ENCODE peak calls at places on chromosome 2, in six cellular contexts. Q is GM12891, S is HepG2, B is H1, A is GM12878, R is K562. X is an unnamed sample.

GRCh38 chr2:141957827-141958440 is 172.9 kb downstream of the LRP1B start:
- DNase-seq in B (no peak), A (no peak), Q (no peak), S (no peak), R (no peak), X (no peak)

GRCh38 chr2:241798081-241798630 is 10.8 kb upstream of the NEU4 start:
- DNase-seq in A (no peak), B (no peak), S (no peak), R (peak; percentile 22), Q (peak; percentile 17), X (no peak)

GRCh38 chr2:230416061-230416721 is at the start of gene SP100:
- DNase-seq in B (no peak), Q (peak; percentile 42), S (peak; percentile 80), R (peak; percentile 34), A (peak; percentile 81), X (peak; percentile 39)

GRCh38 chr2:44295636-44296359 is 20.5 kb downstream of the SLC3A1 start:
- DNase-seq in Q (no peak), A (no peak), S (peak; percentile 40), B (no peak), R (no peak), X (no peak)

GRCh38 chr2:39875182-39875913 is 96.3 kb upstream of the THUMPD2 start:
- DNase-seq in R (no peak), B (no peak), A (no peak), Q (no peak), S (no peak), X (no peak)

GRCh38 chr2:36516136-36516870 is 81.7 kb downstream of the FEZ2 start:
- DNase-seq in Q (no peak), S (no peak), B (no peak), R (no peak), A (no peak), X (no peak)

GRCh38 chr2:238816296-238816695 is 31.6 kb upstream of the TWIST2 start:
- DNase-seq in B (no peak), R (no peak), S (no peak), A (no peak), Q (no peak), X (no peak)

GRCh38 chr2:122980672-122981071 is 1044.4 kb upstream of the CNTNAP5 start:
- DNase-seq in Q (no peak), R (no peak), S (no peak), A (no peak), B (no peak), X (no peak)

GRCh38 chr2:72133721-72134407 is 13.8 kb downstream of the CYP26B1 start:
- DNase-seq in A (no peak), B (no peak), R (no peak), S (no peak), Q (no peak), X (no peak)

GRCh38 chr2:205930209-205930608 is 155.8 kb downstream of the INO80D start:
- DNase-seq in Q (no peak), B (no peak), S (no peak), R (no peak), A (no peak), X (no peak)

GRCh38 chr2:95053543-95053942 is 28.0 kb downstream of the MAL start:
- DNase-seq in S (peak; percentile 33), Q (no peak), A (no peak), B (peak; percentile 31), R (no peak), X (no peak)

GRCh38 chr2:187431911-187432310 is 16.1 kb downstream of the CALCRL start:
- DNase-seq in B (no peak), R (no peak), Q (no peak), S (peak; percentile 25), A (no peak), X (no peak)

GRCh38 chr2:31296641-31297287 is 62.8 kb downstream of the EHD3 start:
- DNase-seq in R (no peak), S (no peak), B (no peak), Q (no peak), A (no peak), X (no peak)

GRCh38 chr2:15588329-15588919 is 3.2 kb upstream of the DDX1 start:
- DNase-seq in B (peak; percentile 3), A (no peak), Q (no peak), R (peak; percentile 59), S (peak; percentile 67), X (no peak)

GRCh38 chr2:236184701-236185100 is 16.5 kb upstream of the GBX2 start:
- DNase-seq in R (no peak), A (no peak), S (no peak), B (no peak), Q (no peak), X (no peak)

GRCh38 chr2:29480423-29480822 is 365.2 kb downstream of the CLIP4 start:
- DNase-seq in B (no peak), S (no peak), Q (no peak), A (no peak), R (peak; percentile 14), X (no peak)

GRCh38 chr2:172442072-172442895 is 14.9 kb downstream of the ITGA6 start:
- DNase-seq in A (no peak), R (no peak), Q (no peak), S (peak; percentile 75), B (no peak), X (no peak)

GRCh38 chr2:64952896-64953482 is 36.2 kb upstream of the SLC1A4 start:
- DNase-seq in Q (no peak), S (no peak), B (no peak), R (no peak), A (no peak), X (no peak)

GRCh38 chr2:158781562-158781961 is 13.6 kb upstream of the DAPL1 start:
- DNase-seq in R (no peak), S (no peak), Q (no peak), B (no peak), A (no peak), X (no peak)

GRCh38 chr2:86368181-86368824 is 30.9 kb upstream of the REEP1 start:
- DNase-seq in Q (peak; percentile 36), S (peak; percentile 43), B (peak; percentile 41), A (no peak), R (peak; percentile 66), X (peak; percentile 37)

GRCh38 chr2:42742740-42743666 is 20.9 kb downstream of the OXER1 start:
- DNase-seq in S (no peak), R (no peak), A (no peak), B (no peak), Q (no peak), X (no peak)

GRCh38 chr2:223113161-223113560 is 61.2 kb downstream of the KCNE4 start:
- DNase-seq in Q (no peak), R (no peak), B (no peak), S (no peak), A (no peak), X (no peak)

GRCh38 chr2:199458017-199458805 is 472 bp upstream of the SATB2 start:
- DNase-seq in A (no peak), S (no peak), Q (peak; percentile 37), R (peak; percentile 63), B (no peak), X (no peak)

GRCh38 chr2:218010116-218010837 is 7.5 kb upstream of the TNS1 start:
- DNase-seq in Q (peak; percentile 82), R (peak; percentile 68), B (no peak), A (no peak), S (no peak), X (peak; percentile 72)
- TF ChIP-seq TAF1 in Q (no peak), R (no peak), B (no peak), A (no peak), S (no peak), X (no peak)

GRCh38 chr2:160268382-160268781 is 68.3 kb upstream of the ITGB6 start:
- DNase-seq in S (no peak), Q (no peak), R (no peak), B (no peak), A (no peak), X (no peak)

GRCh38 chr2:160270571-160271113 is 70.6 kb upstream of the ITGB6 start:
- DNase-seq in B (no peak), R (no peak), Q (no peak), S (no peak), A (no peak), X (no peak)

GRCh38 chr2:160269365-160269764 is 69.3 kb upstream of the ITGB6 start:
- DNase-seq in A (no peak), R (no peak), B (no peak), Q (no peak), S (no peak), X (no peak)

GRCh38 chr2:160271166-160272086 is 71.4 kb upstream of the ITGB6 start:
- DNase-seq in Q (no peak), S (no peak), A (no peak), R (no peak), B (no peak), X (no peak)

GRCh38 chr2:160269803-160270570 is 69.9 kb upstream of the ITGB6 start:
- DNase-seq in A (peak; percentile 11), S (peak; percentile 77), B (peak; percentile 85), R (peak; percentile 54), Q (peak; percentile 74), X (peak; percentile 67)
- TF ChIP-seq POLR2A in A (no peak), S (no peak), B (no peak), R (no peak), Q (no peak), X (no peak)

GRCh38 chr2:23456881-23457760 is 72.1 kb downstream of the KLHL29 start:
- DNase-seq in R (no peak), S (no peak), Q (no peak), A (no peak), B (no peak), X (no peak)
- TF ChIP-seq POLR2AphosphoS5 in R (no peak), S (no peak), Q (no peak), A (no peak), B (no peak), X (no peak)

GRCh38 chr2:128639693-128640092 is 321.0 kb upstream of the HS6ST1 start:
- DNase-seq in Q (no peak), A (no peak), R (no peak), B (no peak), S (no peak), X (no peak)
- TF ChIP-seq TAF1 in Q (no peak), A (no peak), R (no peak), B (no peak), S (no peak), X (no peak)

GRCh38 chr2:62456721-62457539 is 49.1 kb downstream of the TMEM17 start:
- DNase-seq in A (no peak), S (peak; percentile 63), B (peak; percentile 44), Q (peak; percentile 86), R (peak; percentile 86), X (peak; percentile 84)
- TF ChIP-seq POLR2A in A (no peak), S (no peak), B (no peak), Q (no peak), R (no peak), X (no peak)

DNA sequence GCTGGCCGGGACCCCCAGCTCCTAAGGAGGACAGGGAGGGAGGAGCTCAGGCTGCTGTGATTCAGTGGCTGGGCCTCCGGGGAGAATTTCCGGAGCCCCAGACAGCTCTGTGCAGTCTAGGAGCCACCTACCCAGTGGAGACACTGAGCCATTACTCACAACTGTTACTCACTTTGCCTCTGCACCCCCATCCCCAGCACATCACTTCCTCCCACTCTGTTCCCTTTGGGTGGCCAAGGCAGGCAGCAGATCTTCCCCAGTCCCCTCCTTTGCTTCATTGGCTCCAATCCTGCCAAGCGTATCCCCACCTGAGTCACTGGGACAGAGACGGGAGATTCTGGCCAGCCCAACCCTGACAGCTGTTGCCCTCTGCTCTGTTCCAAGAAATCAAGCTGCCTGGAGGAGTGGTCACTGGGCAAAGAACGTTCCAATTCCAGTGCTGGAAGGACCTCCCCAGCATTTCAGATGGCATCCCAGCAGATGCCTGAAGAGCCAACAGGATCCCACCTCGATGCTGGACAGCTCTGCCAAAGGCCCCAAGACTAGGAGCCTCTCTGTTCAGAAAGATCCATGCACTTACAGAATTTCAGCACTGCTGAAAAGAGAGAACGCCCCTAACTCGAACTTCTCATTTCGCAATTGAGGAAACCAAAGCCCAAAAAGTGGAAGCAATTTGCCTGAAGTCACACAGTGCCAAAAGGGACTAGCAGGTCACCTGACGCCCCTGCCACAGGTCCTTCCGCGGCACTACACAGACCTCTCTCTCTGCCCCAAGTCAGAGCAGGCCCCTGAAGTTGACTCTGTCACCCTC is 68.3 kb downstream of the TNS1 start:
- DNase-seq in B (no peak), R (no peak), A (no peak), S (no peak), Q (no peak), X (no peak)
- TF ChIP-seq POLR2AphosphoS5 in B (no peak), R (no peak), A (no peak), S (no peak), Q (no peak), X (no peak)

X was measured in GM12892.